ENCODE peak calls at places on chromosomes 16 and 17, in seven cellular contexts. One of them, this sample, is unnamed.

GRCh38 chr16:28880955-28881354 is 2.7 kb downstream of the ATP2A1 start:
- DNase-seq in IMR-90: no peak
- DNase-seq in H9: no peak
- DNase-seq in H1: no peak
- DNase-seq in neuronal stem cell: no peak
- DNase-seq in mesenchymal stem cell: no peak
- DNase-seq in trophoblast cell: no peak
- DNase-seq in this sample: no peak

GRCh38 chr17:3039748-3040147 is 23.7 kb downstream of the OR1D5 start:
- DNase-seq in IMR-90: peak; percentile 26
- DNase-seq in H9: no peak
- DNase-seq in H1: no peak
- DNase-seq in neuronal stem cell: no peak
- DNase-seq in mesenchymal stem cell: no peak
- DNase-seq in trophoblast cell: no peak
- DNase-seq in this sample: no peak

GRCh38 chr16:50081428-50082018 is 15.8 kb downstream of the HEATR3 start:
- DNase-seq in IMR-90: no peak
- DNase-seq in H9: no peak
- DNase-seq in H1: no peak
- DNase-seq in neuronal stem cell: no peak
- DNase-seq in mesenchymal stem cell: no peak
- DNase-seq in trophoblast cell: no peak
- DNase-seq in this sample: no peak

GRCh38 chr17:69643686-69644085 is 229.2 kb downstream of the MAP2K6 start:
- DNase-seq in IMR-90: no peak
- DNase-seq in H9: no peak
- DNase-seq in H1: no peak
- DNase-seq in neuronal stem cell: no peak
- DNase-seq in mesenchymal stem cell: no peak
- DNase-seq in trophoblast cell: no peak
- DNase-seq in this sample: no peak

GRCh38 chr17:57603978-57604377 is 141.1 kb downstream of the CCDC182 start:
- DNase-seq in IMR-90: no peak
- DNase-seq in H9: no peak
- DNase-seq in H1: no peak
- DNase-seq in neuronal stem cell: no peak
- DNase-seq in mesenchymal stem cell: no peak
- DNase-seq in trophoblast cell: peak; percentile 14
- DNase-seq in this sample: no peak

GRCh38 chr17:80892900-80893603 is 98.6 kb upstream of the CHMP6 start:
- DNase-seq in IMR-90: peak; percentile 79
- DNase-seq in H9: no peak
- DNase-seq in H1: no peak
- DNase-seq in neuronal stem cell: no peak
- DNase-seq in mesenchymal stem cell: peak; percentile 93
- DNase-seq in trophoblast cell: peak; percentile 38
- DNase-seq in this sample: no peak

GRCh38 chr16:11129378-11129781 is 126.6 kb downstream of the SOCS1 start:
- DNase-seq in IMR-90: no peak
- DNase-seq in H9: no peak
- DNase-seq in H1: no peak
- DNase-seq in neuronal stem cell: no peak
- DNase-seq in mesenchymal stem cell: peak; percentile 69
- DNase-seq in trophoblast cell: no peak
- DNase-seq in this sample: no peak

GRCh38 chr16:71645450-71645849 is 19.5 kb downstream of the MARVELD3 start:
- DNase-seq in IMR-90: peak; percentile 38
- DNase-seq in H9: no peak
- DNase-seq in H1: no peak
- DNase-seq in neuronal stem cell: no peak
- DNase-seq in mesenchymal stem cell: peak; percentile 26
- DNase-seq in trophoblast cell: no peak
- DNase-seq in this sample: peak; percentile 63

GRCh38 chr17:38509008-38509771 is 80.9 kb downstream of the ARHGAP23 start:
- DNase-seq in IMR-90: peak; percentile 91
- DNase-seq in H9: peak; percentile 99
- DNase-seq in H1: peak; percentile 93
- DNase-seq in neuronal stem cell: peak; percentile 85
- DNase-seq in mesenchymal stem cell: peak; percentile 91
- DNase-seq in trophoblast cell: peak; percentile 76
- DNase-seq in this sample: peak; percentile 98

GRCh38 chr16:49859139-49859947 is 3.4 kb upstream of the ZNF423 start:
- DNase-seq in IMR-90: no peak
- DNase-seq in H9: peak; percentile 51
- DNase-seq in H1: no peak
- DNase-seq in neuronal stem cell: no peak
- DNase-seq in mesenchymal stem cell: peak; percentile 30
- DNase-seq in trophoblast cell: peak; percentile 25
- DNase-seq in this sample: no peak

GRCh38 chr16:83906690-83907089 is 7.8 kb downstream of the MLYCD start:
- DNase-seq in IMR-90: peak; percentile 31
- DNase-seq in H9: no peak
- DNase-seq in H1: no peak
- DNase-seq in neuronal stem cell: no peak
- DNase-seq in mesenchymal stem cell: peak; percentile 44
- DNase-seq in trophoblast cell: no peak
- DNase-seq in this sample: no peak

GRCh38 chr16:58411736-58412614 is 19.7 kb downstream of the GINS3 start:
- DNase-seq in IMR-90: no peak
- DNase-seq in H9: no peak
- DNase-seq in H1: no peak
- DNase-seq in neuronal stem cell: no peak
- DNase-seq in mesenchymal stem cell: no peak
- DNase-seq in trophoblast cell: no peak
- DNase-seq in this sample: peak; percentile 30

GRCh38 chr17:63774982-63775290 is 966 bp downstream of the DDX42 start:
- DNase-seq in IMR-90: peak; percentile 21
- DNase-seq in H9: no peak
- DNase-seq in H1: no peak
- DNase-seq in neuronal stem cell: no peak
- DNase-seq in mesenchymal stem cell: peak; percentile 41
- DNase-seq in trophoblast cell: no peak
- DNase-seq in this sample: peak; percentile 17

GRCh38 chr17:8719291-8720246 is 25.1 kb downstream of the CCDC42 start:
- DNase-seq in IMR-90: no peak
- DNase-seq in H9: no peak
- DNase-seq in H1: no peak
- DNase-seq in neuronal stem cell: no peak
- DNase-seq in mesenchymal stem cell: no peak
- DNase-seq in trophoblast cell: peak; percentile 88
- DNase-seq in this sample: no peak

GRCh38 chr17:77429985-77430752 is 289.4 kb downstream of the SEC14L1 start:
- DNase-seq in IMR-90: peak; percentile 99
- DNase-seq in H9: peak; percentile 98
- DNase-seq in H1: peak; percentile 86
- DNase-seq in neuronal stem cell: peak; percentile 84
- DNase-seq in mesenchymal stem cell: peak; percentile 100
- DNase-seq in trophoblast cell: peak; percentile 91
- DNase-seq in this sample: peak; percentile 99

GRCh38 chr16:47392114-47392513 is 68.7 kb downstream of the ITFG1 start:
- DNase-seq in IMR-90: no peak
- DNase-seq in H9: no peak
- DNase-seq in H1: no peak
- DNase-seq in neuronal stem cell: no peak
- DNase-seq in mesenchymal stem cell: peak; percentile 24
- DNase-seq in trophoblast cell: no peak
- DNase-seq in this sample: no peak

GRCh38 chr16:71358464-71359031 is at the start of gene CALB2:
- DNase-seq in IMR-90: peak; percentile 20
- DNase-seq in H9: peak; percentile 79
- DNase-seq in H1: peak; percentile 27
- DNase-seq in neuronal stem cell: peak; percentile 76
- DNase-seq in mesenchymal stem cell: peak; percentile 51
- DNase-seq in trophoblast cell: peak; percentile 80
- DNase-seq in this sample: peak; percentile 68

GRCh38 chr17:56751145-56751743 is 82.5 kb downstream of the C17orf67 start:
- DNase-seq in IMR-90: no peak
- DNase-seq in H9: peak; percentile 47
- DNase-seq in H1: no peak
- DNase-seq in neuronal stem cell: no peak
- DNase-seq in mesenchymal stem cell: peak; percentile 42
- DNase-seq in trophoblast cell: no peak
- DNase-seq in this sample: no peak

GRCh38 chr16:2468725-2469398 is 2.2 kb upstream of the NTN3 start:
- DNase-seq in IMR-90: no peak
- DNase-seq in H9: no peak
- DNase-seq in H1: no peak
- DNase-seq in neuronal stem cell: no peak
- DNase-seq in mesenchymal stem cell: peak; percentile 33
- DNase-seq in trophoblast cell: no peak
- DNase-seq in this sample: no peak

GRCh38 chr17:15662726-15663125 is 21.4 kb downstream of the TRIM16 start:
- DNase-seq in IMR-90: no peak
- DNase-seq in H9: no peak
- DNase-seq in H1: no peak
- DNase-seq in neuronal stem cell: no peak
- DNase-seq in mesenchymal stem cell: no peak
- DNase-seq in trophoblast cell: peak; percentile 67
- DNase-seq in this sample: no peak

GRCh38 chr16:78732693-78733092 is 633.2 kb downstream of the WWOX start:
- DNase-seq in IMR-90: no peak
- DNase-seq in H9: no peak
- DNase-seq in H1: no peak
- DNase-seq in neuronal stem cell: no peak
- DNase-seq in mesenchymal stem cell: no peak
- DNase-seq in trophoblast cell: peak; percentile 51
- DNase-seq in this sample: no peak

GRCh38 chr16:50820225-50820624 is 78.3 kb downstream of the CYLD start:
- DNase-seq in IMR-90: no peak
- DNase-seq in H9: no peak
- DNase-seq in H1: no peak
- DNase-seq in neuronal stem cell: no peak
- DNase-seq in mesenchymal stem cell: no peak
- DNase-seq in trophoblast cell: no peak
- DNase-seq in this sample: no peak

GRCh38 chr16:1768767-1769401 is 2.5 kb downstream of the NME3 start:
- DNase-seq in IMR-90: no peak
- DNase-seq in H9: no peak
- DNase-seq in H1: no peak
- DNase-seq in neuronal stem cell: no peak
- DNase-seq in mesenchymal stem cell: no peak
- DNase-seq in trophoblast cell: no peak
- DNase-seq in this sample: no peak

GRCh38 chr17:82272495-82273326 is 789 bp downstream of the CSNK1D start:
- DNase-seq in IMR-90: no peak
- DNase-seq in H9: peak; percentile 60
- DNase-seq in H1: no peak
- DNase-seq in neuronal stem cell: no peak
- DNase-seq in mesenchymal stem cell: no peak
- DNase-seq in trophoblast cell: peak; percentile 38
- DNase-seq in this sample: peak; percentile 39

GRCh38 chr16:78415669-78416068 is 316.2 kb downstream of the WWOX start:
- DNase-seq in IMR-90: no peak
- DNase-seq in H9: no peak
- DNase-seq in H1: no peak
- DNase-seq in neuronal stem cell: no peak
- DNase-seq in mesenchymal stem cell: no peak
- DNase-seq in trophoblast cell: no peak
- DNase-seq in this sample: peak; percentile 8

GRCh38 chr16:57533618-57534336 is 2.6 kb downstream of the CCDC102A start:
- DNase-seq in IMR-90: no peak
- DNase-seq in H9: peak; percentile 25
- DNase-seq in H1: no peak
- DNase-seq in neuronal stem cell: no peak
- DNase-seq in mesenchymal stem cell: no peak
- DNase-seq in trophoblast cell: no peak
- DNase-seq in this sample: no peak

DNA sequence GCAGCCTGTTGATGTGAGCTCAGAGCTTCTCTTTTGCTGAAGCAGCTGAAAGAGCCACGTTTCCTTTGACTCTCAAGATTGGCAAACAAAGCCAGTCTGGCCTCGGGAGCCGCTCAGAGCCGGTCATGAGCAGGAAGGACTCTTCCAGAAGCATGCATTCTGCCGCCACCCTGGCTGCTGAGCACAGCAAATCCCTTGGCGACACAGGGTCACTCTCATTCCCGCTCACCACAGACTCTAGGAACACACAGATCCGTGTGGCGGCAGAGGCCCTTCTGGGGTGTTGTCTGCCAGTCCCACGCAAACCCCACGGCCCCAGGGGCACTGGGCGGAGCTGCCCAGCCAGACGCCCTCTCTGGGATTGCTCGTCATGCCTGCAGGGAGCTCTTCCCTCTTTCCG is 157.0 kb downstream of the C16orf95 start:
- DNase-seq in IMR-90: no peak
- DNase-seq in H9: no peak
- DNase-seq in H1: no peak
- DNase-seq in neuronal stem cell: no peak
- DNase-seq in mesenchymal stem cell: peak; percentile 23
- DNase-seq in trophoblast cell: no peak
- DNase-seq in this sample: no peak
- H2AK5ac ChIP-seq in IMR-90: no peak overlapping the region
- H2AK5ac ChIP-seq in H9: no peak overlapping the region
- H2AK5ac ChIP-seq in H1: no peak overlapping the region
- H2AK5ac ChIP-seq in neuronal stem cell: peak overlapping the region; percentile 60
- H2AK5ac ChIP-seq in mesenchymal stem cell: no peak overlapping the region
- H2AK5ac ChIP-seq in trophoblast cell: no peak overlapping the region
- H2AK5ac ChIP-seq in this sample: no peak overlapping the region

GRCh38 chr17:54194268-54194667 is 371.5 kb downstream of the KIF2B start:
- DNase-seq in IMR-90: no peak
- DNase-seq in H9: no peak
- DNase-seq in H1: no peak
- DNase-seq in neuronal stem cell: no peak
- DNase-seq in mesenchymal stem cell: no peak
- DNase-seq in trophoblast cell: no peak
- DNase-seq in this sample: no peak

DNA sequence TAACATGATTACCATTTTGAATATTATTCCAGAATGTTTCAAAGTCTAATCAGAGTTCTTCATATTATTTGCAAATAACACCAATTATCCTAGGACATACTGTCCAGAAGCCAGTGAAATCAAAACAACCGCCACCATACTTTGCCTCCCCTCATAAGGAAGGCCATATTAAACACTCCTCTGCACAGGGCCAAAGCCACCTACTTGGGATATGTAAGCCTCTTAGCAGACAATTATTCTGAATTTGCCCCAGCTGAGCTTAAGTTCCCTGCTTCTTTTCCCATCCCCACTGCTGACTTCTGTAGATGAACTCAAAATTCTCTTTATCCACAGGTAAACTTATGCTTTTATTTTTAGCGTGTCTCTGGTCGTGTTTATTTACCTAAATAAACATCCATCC is 374.0 kb downstream of the KIF2B start:
- DNase-seq in IMR-90: no peak
- DNase-seq in H9: no peak
- DNase-seq in H1: no peak
- DNase-seq in neuronal stem cell: no peak
- DNase-seq in mesenchymal stem cell: no peak
- DNase-seq in trophoblast cell: no peak
- DNase-seq in this sample: no peak
- H3K4ac ChIP-seq in IMR-90: no peak overlapping the region
- H3K4ac ChIP-seq in H9: no peak overlapping the region
- H3K4ac ChIP-seq in H1: no peak overlapping the region
- H3K4ac ChIP-seq in neuronal stem cell: no peak overlapping the region
- H3K4ac ChIP-seq in mesenchymal stem cell: no peak overlapping the region
- H3K4ac ChIP-seq in trophoblast cell: no peak overlapping the region
- H3K4ac ChIP-seq in this sample: no peak overlapping the region

GRCh38 chr17:28948873-28949184 is 2.5 kb downstream of the PHF12 start:
- DNase-seq in IMR-90: peak; percentile 34
- DNase-seq in H9: peak; percentile 74
- DNase-seq in H1: no peak
- DNase-seq in neuronal stem cell: peak; percentile 58
- DNase-seq in mesenchymal stem cell: no peak
- DNase-seq in trophoblast cell: no peak
- DNase-seq in this sample: peak; percentile 81
- H2AK5ac ChIP-seq in IMR-90: peak overlapping the region; percentile 44
- H2AK5ac ChIP-seq in H9: no peak overlapping the region
- H2AK5ac ChIP-seq in H1: no peak overlapping the region
- H2AK5ac ChIP-seq in neuronal stem cell: no peak overlapping the region
- H2AK5ac ChIP-seq in mesenchymal stem cell: no peak overlapping the region
- H2AK5ac ChIP-seq in trophoblast cell: no peak overlapping the region
- H2AK5ac ChIP-seq in this sample: no peak overlapping the region

GRCh38 chr17:19410101-19410500 is 931 bp upstream of the RNF112 start:
- DNase-seq in IMR-90: no peak
- DNase-seq in H9: no peak
- DNase-seq in H1: no peak
- DNase-seq in neuronal stem cell: no peak
- DNase-seq in mesenchymal stem cell: no peak
- DNase-seq in trophoblast cell: no peak
- DNase-seq in this sample: no peak
- H3K4ac ChIP-seq in IMR-90: peak overlapping the region; percentile 17
- H3K4ac ChIP-seq in H9: no peak overlapping the region
- H3K4ac ChIP-seq in H1: peak overlapping the region; percentile 39
- H3K4ac ChIP-seq in neuronal stem cell: no peak overlapping the region
- H3K4ac ChIP-seq in mesenchymal stem cell: no peak overlapping the region
- H3K4ac ChIP-seq in trophoblast cell: no peak overlapping the region
- H3K4ac ChIP-seq in this sample: no peak overlapping the region

This sample was measured in mesendoderm.